ENCODE peak calls at places on chromosomes 12 and 14, in six cellular contexts. One of them, this sample, is unnamed.

GRCh38 chr14:59086241-59086899 is 102.1 kb upstream of the DAAM1 start:
- DNase-seq in astrocyte of the spinal cord: peak; percentile 42
- DNase-seq in T47D: no peak
- DNase-seq in SW480: no peak
- DNase-seq in mucosa of gallbladder: no peak
- DNase-seq in lower leg skin: no peak
- DNase-seq in this sample: no peak

GRCh38 chr14:103731481-103731880 is 15.9 kb downstream of the ZFYVE21 start:
- DNase-seq in astrocyte of the spinal cord: no peak
- DNase-seq in T47D: no peak
- DNase-seq in SW480: no peak
- DNase-seq in mucosa of gallbladder: no peak
- DNase-seq in lower leg skin: no peak
- DNase-seq in this sample: no peak

GRCh38 chr14:66104486-66104885 is 381.7 kb upstream of the CCDC196 start:
- DNase-seq in astrocyte of the spinal cord: no peak
- DNase-seq in T47D: no peak
- DNase-seq in SW480: no peak
- DNase-seq in mucosa of gallbladder: no peak
- DNase-seq in lower leg skin: no peak
- DNase-seq in this sample: no peak

GRCh38 chr12:99111600-99111999 is 466.5 kb downstream of the APAF1 start:
- DNase-seq in astrocyte of the spinal cord: no peak
- DNase-seq in T47D: peak; percentile 25
- DNase-seq in SW480: no peak
- DNase-seq in mucosa of gallbladder: no peak
- DNase-seq in lower leg skin: no peak
- DNase-seq in this sample: no peak

GRCh38 chr12:72869025-72869424 is 596.9 kb downstream of the TRHDE start:
- DNase-seq in astrocyte of the spinal cord: no peak
- DNase-seq in T47D: peak; percentile 68
- DNase-seq in SW480: no peak
- DNase-seq in mucosa of gallbladder: no peak
- DNase-seq in lower leg skin: no peak
- DNase-seq in this sample: no peak

GRCh38 chr12:34625116-34625515 is 602.8 kb downstream of the ALG10 start:
- DNase-seq in astrocyte of the spinal cord: no peak
- DNase-seq in T47D: peak; percentile 70
- DNase-seq in SW480: peak; percentile 40
- DNase-seq in mucosa of gallbladder: no peak
- DNase-seq in lower leg skin: no peak
- DNase-seq in this sample: no peak

GRCh38 chr14:105391541-105391940 is 6.8 kb upstream of the TEX22 start:
- DNase-seq in astrocyte of the spinal cord: no peak
- DNase-seq in T47D: no peak
- DNase-seq in SW480: no peak
- DNase-seq in mucosa of gallbladder: no peak
- DNase-seq in lower leg skin: no peak
- DNase-seq in this sample: no peak

GRCh38 chr12:92556622-92557421 is 146.0 kb upstream of the PLEKHG7 start:
- DNase-seq in astrocyte of the spinal cord: no peak
- DNase-seq in T47D: no peak
- DNase-seq in SW480: no peak
- DNase-seq in mucosa of gallbladder: no peak
- DNase-seq in lower leg skin: no peak
- DNase-seq in this sample: no peak

GRCh38 chr14:51807355-51807754 is 53.1 kb upstream of the GNG2 start:
- DNase-seq in astrocyte of the spinal cord: peak; percentile 20
- DNase-seq in T47D: no peak
- DNase-seq in SW480: no peak
- DNase-seq in mucosa of gallbladder: no peak
- DNase-seq in lower leg skin: no peak
- DNase-seq in this sample: no peak

GRCh38 chr12:32595251-32595650 is 83.8 kb upstream of the DNM1L start:
- DNase-seq in astrocyte of the spinal cord: peak; percentile 77
- DNase-seq in T47D: no peak
- DNase-seq in SW480: no peak
- DNase-seq in mucosa of gallbladder: no peak
- DNase-seq in lower leg skin: no peak
- DNase-seq in this sample: no peak

GRCh38 chr14:64918216-64918615 is 4.0 kb downstream of the CHURC1 start:
- DNase-seq in astrocyte of the spinal cord: no peak
- DNase-seq in T47D: no peak
- DNase-seq in SW480: no peak
- DNase-seq in mucosa of gallbladder: no peak
- DNase-seq in lower leg skin: no peak
- DNase-seq in this sample: no peak

GRCh38 chr12:50425859-50426258 is 25.2 kb downstream of the LARP4 start:
- DNase-seq in astrocyte of the spinal cord: no peak
- DNase-seq in T47D: no peak
- DNase-seq in SW480: peak; percentile 13
- DNase-seq in mucosa of gallbladder: no peak
- DNase-seq in lower leg skin: no peak
- DNase-seq in this sample: no peak

GRCh38 chr12:28507055-28507454 is 316.8 kb downstream of the CCDC91 start:
- DNase-seq in astrocyte of the spinal cord: peak; percentile 35
- DNase-seq in T47D: no peak
- DNase-seq in SW480: no peak
- DNase-seq in mucosa of gallbladder: no peak
- DNase-seq in lower leg skin: no peak
- DNase-seq in this sample: no peak

GRCh38 chr14:101562659-101563351 is 1.5 kb downstream of the DIO3 start:
- DNase-seq in astrocyte of the spinal cord: no peak
- DNase-seq in T47D: no peak
- DNase-seq in SW480: no peak
- DNase-seq in mucosa of gallbladder: no peak
- DNase-seq in lower leg skin: no peak
- DNase-seq in this sample: no peak

GRCh38 chr12:75560167-75560566 is 48.8 kb upstream of the KRR1 start:
- DNase-seq in astrocyte of the spinal cord: peak; percentile 75
- DNase-seq in T47D: peak; percentile 60
- DNase-seq in SW480: peak; percentile 64
- DNase-seq in mucosa of gallbladder: no peak
- DNase-seq in lower leg skin: no peak
- DNase-seq in this sample: no peak

GRCh38 chr12:108850854-108851573 is 6.4 kb downstream of the SSH1 start:
- DNase-seq in astrocyte of the spinal cord: peak; percentile 81
- DNase-seq in T47D: peak; percentile 15
- DNase-seq in SW480: no peak
- DNase-seq in mucosa of gallbladder: peak; percentile 51
- DNase-seq in lower leg skin: no peak
- DNase-seq in this sample: no peak

GRCh38 chr14:57834001-57834598 is 31.8 kb downstream of the SLC35F4 start:
- DNase-seq in astrocyte of the spinal cord: peak; percentile 36
- DNase-seq in T47D: no peak
- DNase-seq in SW480: no peak
- DNase-seq in mucosa of gallbladder: no peak
- DNase-seq in lower leg skin: no peak
- DNase-seq in this sample: no peak

GRCh38 chr12:128259556-128260070 is 7.4 kb upstream of the TMEM132C start:
- DNase-seq in astrocyte of the spinal cord: peak; percentile 2
- DNase-seq in T47D: peak; percentile 35
- DNase-seq in SW480: peak; percentile 32
- DNase-seq in mucosa of gallbladder: no peak
- DNase-seq in lower leg skin: no peak
- DNase-seq in this sample: no peak

GRCh38 chr12:54371328-54372112 is 7.2 kb upstream of the GPR84 start:
- DNase-seq in astrocyte of the spinal cord: no peak
- DNase-seq in T47D: no peak
- DNase-seq in SW480: no peak
- DNase-seq in mucosa of gallbladder: no peak
- DNase-seq in lower leg skin: peak; percentile 94
- DNase-seq in this sample: no peak

GRCh38 chr12:3520168-3520567 is 29.2 kb downstream of the PRMT8 start:
- DNase-seq in astrocyte of the spinal cord: no peak
- DNase-seq in T47D: peak; percentile 6
- DNase-seq in SW480: peak; percentile 18
- DNase-seq in mucosa of gallbladder: no peak
- DNase-seq in lower leg skin: no peak
- DNase-seq in this sample: no peak

GRCh38 chr14:96086574-96087077 is 47.5 kb downstream of the C14orf132 start:
- DNase-seq in astrocyte of the spinal cord: peak; percentile 22
- DNase-seq in T47D: no peak
- DNase-seq in SW480: peak; percentile 25
- DNase-seq in mucosa of gallbladder: no peak
- DNase-seq in lower leg skin: no peak
- DNase-seq in this sample: no peak

GRCh38 chr12:54413284-54414190 is 5.5 kb downstream of the ITGA5 start:
- DNase-seq in astrocyte of the spinal cord: no peak
- DNase-seq in T47D: no peak
- DNase-seq in SW480: peak; percentile 47
- DNase-seq in mucosa of gallbladder: no peak
- DNase-seq in lower leg skin: no peak
- DNase-seq in this sample: no peak

GRCh38 chr14:35386673-35387125 is 17.9 kb downstream of the NFKBIA start:
- DNase-seq in astrocyte of the spinal cord: no peak
- DNase-seq in T47D: peak; percentile 98
- DNase-seq in SW480: no peak
- DNase-seq in mucosa of gallbladder: no peak
- DNase-seq in lower leg skin: no peak
- DNase-seq in this sample: no peak

GRCh38 chr12:55619352-55620138 is 17.1 kb upstream of the OR10P1 start:
- DNase-seq in astrocyte of the spinal cord: peak; percentile 93
- DNase-seq in T47D: peak; percentile 97
- DNase-seq in SW480: peak; percentile 89
- DNase-seq in mucosa of gallbladder: peak; percentile 74
- DNase-seq in lower leg skin: no peak
- DNase-seq in this sample: peak; percentile 38

GRCh38 chr14:54220122-54220691 is 176.6 kb upstream of the CDKN3 start:
- DNase-seq in astrocyte of the spinal cord: no peak
- DNase-seq in T47D: no peak
- DNase-seq in SW480: no peak
- DNase-seq in mucosa of gallbladder: no peak
- DNase-seq in lower leg skin: no peak
- DNase-seq in this sample: no peak

GRCh38 chr12:12275874-12276273 is 9.0 kb upstream of the LRP6 start:
- DNase-seq in astrocyte of the spinal cord: no peak
- DNase-seq in T47D: no peak
- DNase-seq in SW480: no peak
- DNase-seq in mucosa of gallbladder: no peak
- DNase-seq in lower leg skin: no peak
- DNase-seq in this sample: no peak

This sample was measured in D721Med.